ENCODE peak calls at places on chromosomes 3 and 15, in nine cellular contexts. X, H, L, G, M, Y, S, F and B are unnamed samples.

GRCh38 chr3:136038668-136039067 is 73.1 kb downstream of the PPP2R3A start:
- DNase-seq in L (no peak), H (no peak), S (no peak), Y (no peak), X (no peak), M (no peak), F (no peak), G (no peak), B (no peak)

GRCh38 chr3:62110801-62111200 is 262.5 kb downstream of the FEZF2 start:
- DNase-seq in L (no peak), H (no peak), F (no peak), M (no peak), X (no peak), G (no peak), S (no peak), Y (no peak), B (no peak)

GRCh38 chr3:64026346-64026745 is 3.1 kb upstream of the PSMD6 start:
- DNase-seq in L (no peak), H (no peak), F (no peak), S (no peak), M (no peak), Y (no peak), G (no peak), X (no peak), B (no peak)

GRCh38 chr3:101074518-101074917 is 81.3 kb upstream of the ABI3BP start:
- DNase-seq in Y (no peak), X (no peak), M (no peak), L (no peak), H (no peak), F (no peak), S (no peak), G (no peak), B (no peak)

GRCh38 chr15:100111103-100112060 is 230.4 kb downstream of the ADAMTS17 start:
- DNase-seq in H (no peak), L (peak), M (peak), F (no peak), S (peak), G (peak), Y (peak), X (no peak), B (peak)

GRCh38 chr3:99172736-99173657 is 271.5 kb upstream of the DCBLD2 start:
- DNase-seq in Y (no peak), X (no peak), H (peak), F (peak), S (peak), M (peak), G (no peak), L (peak), B (no peak)

GRCh38 chr15:75736256-75736655 is 23.6 kb upstream of the CSPG4 start:
- DNase-seq in M (no peak), G (peak), Y (peak), S (no peak), F (no peak), X (no peak), L (no peak), H (no peak), B (no peak)

GRCh38 chr3:141552440-141552991 is 65.7 kb downstream of the RASA2 start:
- DNase-seq in Y (no peak), G (no peak), M (no peak), H (no peak), L (no peak), S (no peak), X (no peak), F (no peak), B (no peak)

GRCh38 chr15:68646751-68647150 is 68.0 kb downstream of the CORO2B start:
- DNase-seq in G (peak), Y (no peak), X (no peak), F (no peak), M (no peak), S (no peak), H (no peak), L (no peak), B (no peak)

GRCh38 chr3:45553469-45553974 is 41.0 kb upstream of the LIMD1 start:
- DNase-seq in M (peak), L (no peak), X (no peak), F (peak), H (no peak), Y (no peak), G (peak), S (peak), B (no peak)